ENCODE peak calls at places on chromosomes 13 and 19, in nine cellular contexts. Q is fibroblast of pulmonary artery, K is tibial nerve, B is endodermal cell, C is GM23248, Y is HCT116, J is iPS DF 6.9, A is heart right ventricle, I is cardiac muscle cell. N is an unnamed sample.
A peak's percentile ranks its signal among the peaks of the same experiment; 100 is the strongest.

GRCh38 chr13:27960362-27961226 is 8.5 kb downstream of the CDX2 start:
- DNase-seq in Y (no peak), A (peak; percentile 52), J (no peak), I (peak; percentile 50), Q (peak; percentile 31), K (no peak), B (peak; percentile 95), C (peak; percentile 55), N (no peak)

GRCh38 chr13:114062341-114062740 is 70.1 kb downstream of the RASA3 start:
- DNase-seq in B (no peak), A (no peak), C (no peak), I (no peak), J (no peak), Q (no peak), K (no peak), Y (no peak), N (no peak)

GRCh38 chr19:2275588-2276428 is 6.2 kb downstream of the PEAK3 start:
- DNase-seq in Q (no peak), A (peak; percentile 56), I (no peak), J (no peak), B (no peak), K (no peak), Y (no peak), C (no peak), N (no peak)

GRCh38 chr13:98533912-98534311 is 43.0 kb downstream of the STK24 start:
- DNase-seq in Y (no peak), J (no peak), A (no peak), Q (no peak), I (no peak), K (no peak), B (no peak), C (no peak), N (no peak)

GRCh38 chr13:109314101-109314500 is 472.3 kb downstream of the IRS2 start:
- DNase-seq in A (no peak), C (no peak), B (no peak), J (no peak), Y (no peak), Q (no peak), K (no peak), I (no peak), N (no peak)

GRCh38 chr19:7397687-7398086 is 49.0 kb downstream of the ARHGEF18 start:
- DNase-seq in C (peak; percentile 66), J (no peak), Y (no peak), Q (peak; percentile 89), K (no peak), B (no peak), I (no peak), A (no peak), N (no peak)

GRCh38 chr19:30686252-30686762 is 314.1 kb downstream of the ZNF536 start:
- DNase-seq in Y (no peak), I (no peak), C (peak; percentile 52), J (no peak), B (peak; percentile 43), K (no peak), Q (peak; percentile 19), A (no peak), N (no peak)

GRCh38 chr13:73465629-73465974 is 406.8 kb downstream of the KLF5 start:
- DNase-seq in C (peak; percentile 42), Q (peak; percentile 10), K (no peak), B (no peak), A (no peak), Y (peak; percentile 26), I (no peak), J (no peak), N (no peak)

GRCh38 chr13:31045621-31046081 is 113.2 kb downstream of the TEX26 start:
- DNase-seq in C (peak; percentile 96), B (peak; percentile 58), J (no peak), K (no peak), Y (peak; percentile 94), Q (peak; percentile 96), A (no peak), I (no peak), N (peak; percentile 65)

DNA sequence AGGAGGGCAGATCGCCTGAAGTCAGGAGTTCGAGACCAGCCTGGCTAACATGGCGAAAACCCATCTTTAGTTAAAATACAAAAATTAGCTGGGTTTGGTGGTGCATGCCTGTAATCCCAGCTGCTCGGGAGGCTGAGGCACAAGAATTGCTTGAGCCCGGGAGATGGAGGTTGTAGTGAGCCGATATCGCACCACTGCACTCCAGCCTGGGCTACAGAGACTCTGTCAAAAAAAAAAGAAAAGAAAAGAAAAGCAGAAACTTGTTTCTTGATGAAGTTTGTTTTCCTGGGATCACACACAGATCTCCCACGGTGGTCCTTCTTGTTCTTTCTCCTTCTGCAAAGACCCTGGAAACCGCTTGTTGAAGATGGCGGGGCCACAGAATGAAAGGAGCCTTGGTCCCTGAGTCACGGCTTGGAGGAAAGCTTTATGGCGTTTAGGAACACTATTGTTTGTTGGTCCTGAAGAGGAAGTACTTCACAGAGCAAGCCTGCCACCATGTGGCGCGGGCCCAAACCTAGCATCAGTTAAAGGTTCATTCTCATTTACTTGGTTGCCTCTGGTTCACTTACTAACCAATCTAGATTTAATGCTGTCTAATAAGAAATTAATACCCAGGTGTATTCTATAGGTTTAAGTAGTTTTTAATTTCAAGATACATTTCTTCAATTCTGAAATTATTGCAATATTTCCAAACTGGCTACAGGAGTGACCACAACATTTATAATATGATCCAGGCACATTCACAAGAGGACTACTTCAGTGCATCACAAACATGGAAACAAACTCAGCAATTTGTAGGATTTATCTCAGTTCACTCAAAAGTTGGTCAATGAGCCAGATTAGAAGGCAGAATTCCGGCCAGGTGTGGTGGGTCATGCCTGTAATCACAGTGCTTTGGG is 21.3 kb upstream of the ARL11 start:
- DNase-seq in J (no peak), C (peak; percentile 95), K (peak; percentile 84), B (peak; percentile 91), I (peak; percentile 88), Q (peak; percentile 91), A (peak; percentile 85), Y (peak; percentile 78), N (peak; percentile 94)
- H3K4me3 ChIP-seq in J (no peak overlapping the region), C (peak overlapping the region; percentile 72), K (peak overlapping the region; percentile 20), B (no peak overlapping the region), I (no peak overlapping the region), Q (peak overlapping the region; percentile 28), A (no peak overlapping the region), Y (peak overlapping the region; percentile 1), N (no peak overlapping the region)

GRCh38 chr13:44919103-44919804 is 70.0 kb downstream of the NUFIP1 start:
- DNase-seq in A (no peak), K (no peak), C (no peak), Y (no peak), Q (no peak), B (no peak), J (no peak), I (no peak), N (no peak)
- H3K4me3 ChIP-seq in A (peak overlapping the region; percentile 40), K (peak overlapping the region; percentile 58), C (peak overlapping the region; percentile 79), Y (no peak overlapping the region), Q (no peak overlapping the region), B (peak overlapping the region; percentile 91), J (no peak overlapping the region), I (no peak overlapping the region), N (peak overlapping the region; percentile 54)

GRCh38 chr19:4390862-4391693 is 9.3 kb downstream of the SH3GL1 start:
- DNase-seq in Y (no peak), Q (no peak), B (no peak), A (no peak), K (no peak), C (peak; percentile 75), J (no peak), I (no peak), N (no peak)

GRCh38 chr19:4391701-4392543 is 8.4 kb downstream of the SH3GL1 start:
- DNase-seq in I (no peak), Q (peak; percentile 79), C (peak; percentile 78), K (no peak), J (no peak), Y (no peak), A (peak; percentile 57), B (no peak), N (no peak)

GRCh38 chr19:4389064-4389375 is 11.3 kb downstream of the SH3GL1 start:
- DNase-seq in K (no peak), C (no peak), A (no peak), B (no peak), J (no peak), Y (no peak), Q (no peak), I (no peak), N (no peak)

GRCh38 chr19:4389511-4390016 is 10.8 kb downstream of the SH3GL1 start:
- DNase-seq in B (no peak), I (no peak), C (peak; percentile 27), Y (no peak), K (no peak), A (no peak), J (no peak), Q (no peak), N (no peak)

DNA sequence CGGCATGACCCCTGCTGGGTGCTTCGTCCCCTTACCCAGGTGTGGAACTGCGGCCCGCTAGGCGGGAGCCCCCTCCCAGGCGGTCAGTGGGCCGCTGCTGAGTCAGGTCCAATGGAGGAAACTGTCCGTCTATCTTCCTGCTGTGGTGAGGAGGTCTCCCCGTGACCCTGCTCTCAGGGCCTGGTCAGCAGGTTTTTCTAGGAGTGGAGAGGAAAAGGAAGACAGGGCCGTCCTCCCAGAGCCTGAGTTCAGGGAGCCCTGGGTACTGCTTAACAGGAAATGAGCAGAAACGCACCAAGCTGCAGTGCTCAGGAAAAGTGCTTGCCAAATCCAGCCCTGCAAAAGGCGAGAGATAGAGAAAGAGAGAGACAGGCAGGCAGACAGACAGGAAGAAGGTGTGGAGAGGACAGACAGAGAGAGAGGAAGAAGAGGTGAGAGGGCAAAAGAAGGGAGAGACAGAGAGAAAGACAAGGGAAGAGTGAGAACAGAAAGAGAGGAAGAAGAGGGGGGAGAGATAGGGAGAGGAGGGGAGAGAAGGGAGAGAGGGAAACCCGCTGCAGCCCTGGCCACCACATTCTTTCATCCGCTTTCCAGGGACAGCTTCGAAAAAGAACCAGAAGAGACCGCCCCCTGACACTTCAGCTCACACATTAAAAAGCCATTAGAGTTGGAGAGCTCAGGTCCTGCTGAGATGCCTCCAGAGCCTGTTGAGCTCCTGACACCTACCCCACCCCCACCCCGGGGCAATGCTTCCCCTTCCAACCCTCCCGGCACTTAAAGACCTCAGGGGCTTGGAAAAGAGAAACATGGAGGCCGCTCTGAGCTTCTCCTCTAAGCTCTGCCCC is 10.1 kb downstream of the SH3GL1 start:
- DNase-seq in A (no peak), Q (peak; percentile 73), K (no peak), Y (no peak), C (peak; percentile 64), B (peak; percentile 94), J (no peak), I (peak; percentile 88), N (no peak)
- H3K4me3 ChIP-seq in A (no peak overlapping the region), Q (peak overlapping the region; percentile 29), K (no peak overlapping the region), Y (no peak overlapping the region), C (peak overlapping the region; percentile 52), B (peak overlapping the region; percentile 76), J (no peak overlapping the region), I (peak overlapping the region; percentile 15), N (peak overlapping the region; percentile 5)

GRCh38 chr13:46795321-46795720 is 1.6 kb downstream of the ESD start:
- DNase-seq in A (no peak), K (no peak), Y (no peak), J (no peak), B (no peak), I (no peak), C (peak; percentile 24), Q (no peak), N (no peak)
- H3K4me3 ChIP-seq in A (no peak overlapping the region), K (no peak overlapping the region), Y (no peak overlapping the region), J (no peak overlapping the region), B (no peak overlapping the region), I (no peak overlapping the region), C (no peak overlapping the region), Q (no peak overlapping the region), N (no peak overlapping the region)

GRCh38 chr13:44676534-44676933 is 100.4 kb upstream of the TSC22D1 start:
- DNase-seq in A (no peak), I (no peak), J (no peak), B (no peak), K (no peak), Y (no peak), C (no peak), Q (no peak), N (no peak)
- H3K4me3 ChIP-seq in A (no peak overlapping the region), I (no peak overlapping the region), J (no peak overlapping the region), B (no peak overlapping the region), K (no peak overlapping the region), Y (no peak overlapping the region), C (no peak overlapping the region), Q (no peak overlapping the region), N (no peak overlapping the region)